ENCODE peak calls at places on chromosomes 5 and 9, in five cellular contexts. Y is cardiac muscle cell, V is astrocyte of the spinal cord, B is fibroblast of mammary gland, D is Peyer's patch. R is an unnamed sample.

GRCh38 chr5:138149530-138149929 is 10.3 kb upstream of the NME5 start:
- DNase-seq in Y (no peak), V (no peak), B (peak), D (no peak), R (peak)

GRCh38 chr5:156640751-156641241 is 209.3 kb upstream of the PPP1R2B start:
- DNase-seq in Y (no peak), V (no peak), B (peak), D (no peak), R (no peak)

GRCh38 chr9:131723632-131724031 is 16.2 kb downstream of the RAPGEF1 start:
- DNase-seq in Y (no peak), V (no peak), B (no peak), D (no peak), R (no peak)

GRCh38 chr9:37988602-37989001 is 80.4 kb downstream of the SHB start:
- DNase-seq in Y (no peak), V (no peak), B (no peak), D (no peak), R (no peak)

GRCh38 chr5:135140805-135141204 is 106.8 kb upstream of the PITX1 start:
- DNase-seq in Y (no peak), V (peak), B (peak), D (no peak), R (no peak)

GRCh38 chr9:1460143-1460769 is 410.1 kb downstream of the DMRT2 start:
- DNase-seq in Y (peak), V (no peak), B (peak), D (no peak), R (peak)

GRCh38 chr5:101929628-101930027 is 366.5 kb downstream of the SLCO4C1 start:
- DNase-seq in Y (no peak), V (no peak), B (no peak), D (no peak), R (no peak)

GRCh38 chr9:100196215-100196614 is 97.2 kb downstream of the INVS start:
- DNase-seq in Y (no peak), V (no peak), B (no peak), D (no peak), R (no peak)

GRCh38 chr5:51882647-51883046 is 499.4 kb downstream of the ISL1 start:
- DNase-seq in Y (no peak), V (no peak), B (no peak), D (no peak), R (no peak)

GRCh38 chr9:38295751-38296150 is 96.8 kb upstream of the ALDH1B1 start:
- DNase-seq in Y (no peak), V (no peak), B (no peak), D (no peak), R (no peak)

GRCh38 chr9:98168952-98169488 is 23.4 kb downstream of the CORO2A start:
- DNase-seq in Y (no peak), V (peak), B (peak), D (peak), R (peak)

GRCh38 chr9:135007601-135008000 is 79.9 kb upstream of the OLFM1 start:
- DNase-seq in Y (no peak), V (no peak), B (no peak), D (no peak), R (no peak)

GRCh38 chr9:97397220-97397619 is 14.7 kb upstream of the TDRD7 start:
- DNase-seq in Y (no peak), V (no peak), B (peak), D (no peak), R (no peak)

GRCh38 chr5:54344653-54345052 is 34.3 kb upstream of the ARL15 start:
- DNase-seq in Y (peak), V (no peak), B (peak), D (no peak), R (no peak)

GRCh38 chr9:127179633-127180401 is 57.4 kb upstream of the ANGPTL2 start:
- DNase-seq in Y (no peak), V (peak), B (no peak), D (no peak), R (no peak)

GRCh38 chr5:125331987-125332628 is 585.7 kb upstream of the ZNF608 start:
- DNase-seq in Y (no peak), V (no peak), B (no peak), D (no peak), R (no peak)

GRCh38 chr9:124688238-124688904 is 82.7 kb downstream of the NR6A1 start:
- DNase-seq in Y (no peak), V (no peak), B (no peak), D (no peak), R (no peak)

GRCh38 chr5:132055808-132056609 is 4.4 kb upstream of the IL3 start:
- DNase-seq in Y (no peak), V (no peak), B (no peak), D (peak), R (peak)

GRCh38 chr9:127209220-127209619 is 55.4 kb upstream of the GARNL3 start:
- DNase-seq in Y (no peak), V (no peak), B (no peak), D (no peak), R (no peak)

GRCh38 chr5:88518131-88519016 is 249.7 kb upstream of the TMEM161B start:
- DNase-seq in Y (no peak), V (peak), B (no peak), D (no peak), R (no peak)

GRCh38 chr9:79569814-79570448 is 1.8 kb upstream of the TLE4 start:
- DNase-seq in Y (peak), V (no peak), B (no peak), D (no peak), R (no peak)

GRCh38 chr9:138053996-138054752 is 176.6 kb downstream of the CACNA1B start:
- DNase-seq in Y (no peak), V (no peak), B (no peak), D (no peak), R (no peak)

GRCh38 chr9:115864581-115864980 is 289.0 kb upstream of the PAPPA start:
- DNase-seq in Y (no peak), V (no peak), B (no peak), D (no peak), R (no peak)

GRCh38 chr5:64807505-64807904 is 38.8 kb downstream of the CWC27 start:
- DNase-seq in Y (no peak), V (peak), B (peak), D (no peak), R (no peak)

GRCh38 chr9:27499481-27499880 is 24.6 kb upstream of the IFNK start:
- DNase-seq in Y (no peak), V (peak), B (peak), D (no peak), R (no peak)

GRCh38 chr5:54311178-54311811 is 922 bp upstream of the ARL15 start:
- DNase-seq in Y (peak), V (peak), B (peak), D (no peak), R (no peak)

GRCh38 chr9:19130436-19130835 is 3.1 kb upstream of the PLIN2 start:
- DNase-seq in Y (no peak), V (peak), B (no peak), D (no peak), R (no peak)

GRCh38 chr5:13249854-13250253 is 694.6 kb downstream of the DNAH5 start:
- DNase-seq in Y (no peak), V (no peak), B (no peak), D (no peak), R (no peak)

GRCh38 chr9:89745601-89746376 is 141.0 kb downstream of the GADD45G start:
- DNase-seq in Y (no peak), V (no peak), B (no peak), D (no peak), R (no peak)

GRCh38 chr5:7871560-7872113 is 2.7 kb downstream of the MTRR start:
- DNase-seq in Y (no peak), V (no peak), B (no peak), D (no peak), R (no peak)

GRCh38 chr9:87035868-87036267 is 88.6 kb upstream of the GAS1 start:
- DNase-seq in Y (no peak), V (no peak), B (peak), D (no peak), R (no peak)

GRCh38 chr5:68007446-68007845 is 208.1 kb upstream of the PIK3R1 start:
- DNase-seq in Y (no peak), V (peak), B (peak), D (no peak), R (no peak)

GRCh38 chr5:37738057-37738691 is 101.7 kb downstream of the GDNF start:
- DNase-seq in Y (no peak), V (peak), B (peak), D (no peak), R (no peak)

GRCh38 chr9:27835746-27836145 is 262.5 kb upstream of the C9orf72 start:
- DNase-seq in Y (no peak), V (no peak), B (no peak), D (no peak), R (no peak)

GRCh38 chr5:149049371-149049781 is 13.5 kb downstream of the SH3TC2 start:
- DNase-seq in Y (no peak), V (no peak), B (no peak), D (no peak), R (no peak)

GRCh38 chr5:166926098-166926497 is 1365.3 kb upstream of the WWC1 start:
- DNase-seq in Y (no peak), V (no peak), B (no peak), D (no peak), R (no peak)

GRCh38 chr9:137064027-137064879 is 6.1 kb downstream of the SAPCD2 start:
- DNase-seq in Y (peak), V (no peak), B (peak), D (peak), R (peak)

GRCh38 chr9:7316967-7317366 is 482.6 kb downstream of the DMAC1 start:
- DNase-seq in Y (no peak), V (no peak), B (peak), D (no peak), R (no peak)

GRCh38 chr9:88969646-88970373 is 21.5 kb upstream of the S1PR3 start:
- DNase-seq in Y (no peak), V (no peak), B (no peak), D (no peak), R (no peak)

GRCh38 chr9:120921751-120922181 is 4.8 kb downstream of the TRAF1 start:
- DNase-seq in Y (no peak), V (no peak), B (no peak), D (no peak), R (no peak)
- TF ChIP-seq CTCF in Y (no peak), V (peak), B (no peak), D (no peak), R (no peak)

GRCh38 chr5:28576022-28576421 is 1537.6 kb upstream of the CDH9 start:
- DNase-seq in Y (peak), V (peak), B (peak), D (no peak), R (no peak)
- TF ChIP-seq CTCF in Y (peak), V (peak), B (peak), D (no peak), R (no peak)

GRCh38 chr5:10229306-10230048 is 20.2 kb downstream of the ATPSCKMT start:
- DNase-seq in Y (no peak), V (peak), B (peak), D (no peak), R (no peak)
- TF ChIP-seq CTCF in Y (peak), V (peak), B (peak), D (no peak), R (no peak)

GRCh38 chr9:133051281-133051900 is 10.4 kb upstream of the CEL start:
- DNase-seq in Y (no peak), V (no peak), B (no peak), D (no peak), R (no peak)

GRCh38 chr9:133049043-133049442 is 12.7 kb upstream of the CEL start:
- DNase-seq in Y (no peak), V (no peak), B (no peak), D (no peak), R (no peak)

GRCh38 chr9:133048595-133048994 is 13.2 kb upstream of the CEL start:
- DNase-seq in Y (no peak), V (no peak), B (peak), D (no peak), R (no peak)

GRCh38 chr9:133050781-133051180 is 11.0 kb upstream of the CEL start:
- DNase-seq in Y (no peak), V (no peak), B (no peak), D (no peak), R (no peak)

GRCh38 chr9:133050142-133050541 is 11.6 kb upstream of the CEL start:
- DNase-seq in Y (no peak), V (peak), B (peak), D (no peak), R (no peak)
- TF ChIP-seq CTCF in Y (no peak), V (no peak), B (no peak), D (no peak), R (no peak)

DNA sequence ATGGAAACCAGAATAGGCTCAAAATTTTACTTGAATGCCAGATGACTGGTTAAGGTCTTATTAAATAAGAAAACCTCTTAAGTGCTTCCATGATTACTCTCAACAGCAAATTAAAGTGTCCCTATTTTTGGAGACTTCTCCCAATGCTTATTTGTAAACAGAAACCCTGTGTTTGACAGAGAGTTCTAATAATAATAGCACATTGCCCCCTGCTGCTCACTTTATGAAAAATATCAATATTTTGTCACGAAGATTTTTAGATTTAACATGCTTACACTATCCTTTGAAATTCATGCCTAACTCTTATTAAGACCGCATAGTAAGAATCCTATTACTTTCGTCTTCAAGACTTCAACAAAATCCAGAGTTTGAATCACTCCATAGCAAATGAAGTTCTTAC is 75.4 kb upstream of the PRRC1 start:
- DNase-seq in Y (peak), V (peak), B (peak), D (no peak), R (no peak)
- TF ChIP-seq CTCF in Y (peak), V (peak), B (peak), D (no peak), R (peak)

GRCh38 chr5:127519527-127519926 is 2.1 kb downstream of the PRRC1 start:
- DNase-seq in Y (no peak), V (no peak), B (peak), D (no peak), R (no peak)

GRCh38 chr5:127517480-127518318 is at the start of gene PRRC1:
- DNase-seq in Y (peak), V (peak), B (peak), D (peak), R (peak)

GRCh38 chr5:127515693-127516440 is 1.6 kb upstream of the PRRC1 start:
- DNase-seq in Y (no peak), V (no peak), B (no peak), D (no peak), R (no peak)

GRCh38 chr5:127517110-127517479 is 345 bp upstream of the PRRC1 start:
- DNase-seq in Y (no peak), V (peak), B (peak), D (no peak), R (no peak)

GRCh38 chr5:127518319-127518621 is 830 bp downstream of the PRRC1 start:
- DNase-seq in Y (no peak), V (peak), B (peak), D (no peak), R (no peak)
- TF ChIP-seq CTCF in Y (no peak), V (no peak), B (no peak), D (no peak), R (no peak)

R was measured in endothelial cell.